ENCODE peak calls at places on chromosomes 11 and 22, in six cellular contexts. U, K, L, R, T and A are unnamed samples.

GRCh38 chr11:14617241-14618027 is 26.2 kb upstream of the PDE3B start:
- DNase-seq in U (no peak), K (no peak), L (no peak), R (peak), T (no peak), A (no peak)

GRCh38 chr11:92227233-92227593 is 2.6 kb downstream of the FAT3 start:
- DNase-seq in U (no peak), K (no peak), L (no peak), R (no peak), T (no peak), A (no peak)

GRCh38 chr11:134654161-134654915 is 242.3 kb upstream of the B3GAT1 start:
- DNase-seq in U (no peak), K (peak), L (no peak), R (no peak), T (peak), A (no peak)

GRCh38 chr11:34833602-34834001 is 82.6 kb downstream of the APIP start:
- DNase-seq in U (no peak), K (no peak), L (no peak), R (no peak), T (no peak), A (no peak)

GRCh38 chr11:47003180-47003877 is 66.8 kb downstream of the CSTPP1 start:
- DNase-seq in U (no peak), K (peak), L (no peak), R (no peak), T (peak), A (no peak)

GRCh38 chr11:9003573-9004309 is at the start of gene NRIP3:
- DNase-seq in U (peak), K (peak), L (peak), R (peak), T (peak), A (no peak)

GRCh38 chr22:19823638-19824196 is 31.0 kb downstream of the GNB1L start:
- DNase-seq in U (no peak), K (no peak), L (no peak), R (peak), T (no peak), A (no peak)

GRCh38 chr22:30821863-30822215 is 127.2 kb downstream of the OSBP2 start:
- DNase-seq in U (no peak), K (no peak), L (no peak), R (no peak), T (no peak), A (no peak)

GRCh38 chr22:40758390-40758789 is 60.8 kb downstream of the SLC25A17 start:
- DNase-seq in U (no peak), K (no peak), L (no peak), R (peak), T (no peak), A (no peak)

GRCh38 chr22:25488244-25489020 is 76.0 kb upstream of the GRK3 start:
- DNase-seq in U (peak), K (peak), L (no peak), R (peak), T (peak), A (peak)

GRCh38 chr11:44709966-44710365 is 16.8 kb upstream of the TSPAN18 start:
- DNase-seq in U (no peak), K (no peak), L (no peak), R (no peak), T (no peak), A (peak)

GRCh38 chr11:57566564-57567209 is 785 bp downstream of the UBE2L6 start:
- DNase-seq in U (no peak), K (no peak), L (no peak), R (no peak), T (no peak), A (no peak)

GRCh38 chr22:50226224-50227165 is 18.3 kb downstream of the TUBGCP6 start:
- DNase-seq in U (no peak), K (no peak), L (no peak), R (no peak), T (no peak), A (no peak)

GRCh38 chr11:78313181-78313788 is 104.3 kb downstream of the GAB2 start:
- DNase-seq in U (peak), K (no peak), L (no peak), R (peak), T (no peak), A (peak)

GRCh38 chr11:126366064-126366822 is 10.8 kb downstream of the ST3GAL4 start:
- DNase-seq in U (no peak), K (no peak), L (no peak), R (no peak), T (peak), A (no peak)

GRCh38 chr22:46936378-46936916 is 174.0 kb downstream of the TBC1D22A start:
- DNase-seq in U (no peak), K (no peak), L (no peak), R (no peak), T (no peak), A (no peak)

GRCh38 chr22:19359554-19360299 is 68.2 kb upstream of the CLTCL1 start:
- DNase-seq in U (no peak), K (no peak), L (no peak), R (no peak), T (no peak), A (no peak)

GRCh38 chr11:116733959-116734517 is 38.7 kb downstream of the BUD13 start:
- DNase-seq in U (no peak), K (no peak), L (no peak), R (no peak), T (no peak), A (no peak)

GRCh38 chr11:15484398-15484797 is 369.7 kb downstream of the INSC start:
- DNase-seq in U (no peak), K (no peak), L (no peak), R (no peak), T (no peak), A (no peak)

GRCh38 chr11:118628432-118628831 is 21.0 kb downstream of the PHLDB1 start:
- DNase-seq in U (no peak), K (no peak), L (no peak), R (no peak), T (peak), A (no peak)

GRCh38 chr11:74678591-74679512 is 52.4 kb downstream of the CHRDL2 start:
- DNase-seq in U (no peak), K (no peak), L (no peak), R (no peak), T (peak), A (no peak)

GRCh38 chr11:1891831-1892115 is at the start of gene PRR33:
- DNase-seq in U (no peak), K (no peak), L (no peak), R (no peak), T (no peak), A (no peak)

GRCh38 chr11:9568161-9568853 is 5.2 kb upstream of the WEE1 start:
- DNase-seq in U (no peak), K (no peak), L (no peak), R (no peak), T (no peak), A (no peak)

GRCh38 chr11:2084721-2085120 is 54.5 kb downstream of the IGF2 start:
- DNase-seq in U (no peak), K (no peak), L (no peak), R (no peak), T (no peak), A (no peak)

GRCh38 chr11:78961186-78961782 is 386.6 kb upstream of the NARS2 start:
- DNase-seq in U (no peak), K (no peak), L (no peak), R (peak), T (peak), A (peak)

GRCh38 chr11:44766112-44766971 is 39.6 kb downstream of the TSPAN18 start:
- DNase-seq in U (peak), K (no peak), L (no peak), R (no peak), T (peak), A (no peak)

GRCh38 chr11:14075118-14075601 is 112.6 kb downstream of the SPON1 start:
- DNase-seq in U (no peak), K (peak), L (peak), R (peak), T (no peak), A (no peak)

GRCh38 chr11:19670030-19670761 is 42.4 kb upstream of the NAV2 start:
- DNase-seq in U (no peak), K (no peak), L (no peak), R (peak), T (no peak), A (no peak)

GRCh38 chr11:43802509-43802908 is 78.1 kb upstream of the ALKBH3 start:
- DNase-seq in U (peak), K (no peak), L (no peak), R (no peak), T (no peak), A (no peak)

GRCh38 chr11:122900803-122901202 is 18.2 kb downstream of the JHY start:
- DNase-seq in U (no peak), K (no peak), L (no peak), R (no peak), T (no peak), A (no peak)

GRCh38 chr22:27796829-27797792 is 4.4 kb downstream of the MN1 start:
- DNase-seq in U (no peak), K (no peak), L (no peak), R (no peak), T (no peak), A (no peak)

GRCh38 chr11:10893713-10894112 is 35.9 kb upstream of the ZBED5 start:
- DNase-seq in U (no peak), K (no peak), L (no peak), R (no peak), T (no peak), A (no peak)

GRCh38 chr11:134050541-134051383 is 18.1 kb upstream of the JAM3 start:
- DNase-seq in U (peak), K (peak), L (peak), R (peak), T (peak), A (no peak)

GRCh38 chr11:65415499-65416340 is 6.9 kb upstream of the NEAT1 start:
- DNase-seq in U (no peak), K (no peak), L (no peak), R (no peak), T (no peak), A (no peak)

GRCh38 chr22:45278125-45278524 is 6.6 kb upstream of the UPK3A start:
- DNase-seq in U (no peak), K (no peak), L (no peak), R (no peak), T (no peak), A (no peak)

GRCh38 chr11:2382927-2383822 is 6.1 kb downstream of the CD81 start:
- DNase-seq in U (no peak), K (no peak), L (no peak), R (no peak), T (peak), A (no peak)

GRCh38 chr11:106468091-106468490 is 390.6 kb downstream of the AASDHPPT start:
- DNase-seq in U (no peak), K (no peak), L (no peak), R (no peak), T (no peak), A (no peak)

GRCh38 chr22:30178180-30179126 is 68.1 kb downstream of the LIF start:
- DNase-seq in U (no peak), K (peak), L (peak), R (no peak), T (no peak), A (no peak)